ENCODE peak calls at places on chromosomes 5 and 9, in seven cellular contexts. One of them, this sample, is unnamed.

GRCh38 chr5:138654281-138654867 is 79.2 kb upstream of the HSPA9 start:
- DNase-seq in fibroblast of lung: peak
- DNase-seq in PC-9: peak
- DNase-seq in mammary epithelial cell: peak
- DNase-seq in neuronal stem cell: no peak
- DNase-seq in neural progenitor cell: no peak
- DNase-seq in HCT116: no peak
- DNase-seq in this sample: peak

GRCh38 chr5:131382407-131383395 is 118.8 kb downstream of the CDC42SE2 start:
- DNase-seq in fibroblast of lung: peak
- DNase-seq in PC-9: peak
- DNase-seq in mammary epithelial cell: peak
- DNase-seq in neuronal stem cell: peak
- DNase-seq in neural progenitor cell: peak
- DNase-seq in HCT116: peak
- DNase-seq in this sample: peak

GRCh38 chr5:134281081-134281480 is 55.2 kb upstream of the PPP2CA start:
- DNase-seq in fibroblast of lung: no peak
- DNase-seq in PC-9: no peak
- DNase-seq in mammary epithelial cell: no peak
- DNase-seq in neuronal stem cell: no peak
- DNase-seq in neural progenitor cell: no peak
- DNase-seq in HCT116: no peak
- DNase-seq in this sample: no peak

GRCh38 chr5:35046754-35047153 is 995 bp downstream of the AGXT2 start:
- DNase-seq in fibroblast of lung: peak
- DNase-seq in PC-9: no peak
- DNase-seq in mammary epithelial cell: peak
- DNase-seq in neuronal stem cell: no peak
- DNase-seq in neural progenitor cell: no peak
- DNase-seq in HCT116: no peak
- DNase-seq in this sample: no peak

GRCh38 chr9:105832311-105832710 is 138.0 kb downstream of the TMEM38B start:
- DNase-seq in fibroblast of lung: peak
- DNase-seq in PC-9: no peak
- DNase-seq in mammary epithelial cell: peak
- DNase-seq in neuronal stem cell: no peak
- DNase-seq in neural progenitor cell: no peak
- DNase-seq in HCT116: no peak
- DNase-seq in this sample: no peak

GRCh38 chr5:37989884-37990283 is 150.0 kb upstream of the GDNF start:
- DNase-seq in fibroblast of lung: no peak
- DNase-seq in PC-9: no peak
- DNase-seq in mammary epithelial cell: no peak
- DNase-seq in neuronal stem cell: no peak
- DNase-seq in neural progenitor cell: no peak
- DNase-seq in HCT116: no peak
- DNase-seq in this sample: no peak

GRCh38 chr5:107331882-107332281 is 338.9 kb downstream of the EFNA5 start:
- DNase-seq in fibroblast of lung: peak
- DNase-seq in PC-9: no peak
- DNase-seq in mammary epithelial cell: peak
- DNase-seq in neuronal stem cell: no peak
- DNase-seq in neural progenitor cell: no peak
- DNase-seq in HCT116: no peak
- DNase-seq in this sample: no peak

GRCh38 chr5:43889238-43889637 is 286.3 kb downstream of the NNT start:
- DNase-seq in fibroblast of lung: no peak
- DNase-seq in PC-9: no peak
- DNase-seq in mammary epithelial cell: no peak
- DNase-seq in neuronal stem cell: no peak
- DNase-seq in neural progenitor cell: no peak
- DNase-seq in HCT116: no peak
- DNase-seq in this sample: no peak

GRCh38 chr5:92580814-92581213 is 1000.2 kb downstream of the NR2F1-AS1 start:
- DNase-seq in fibroblast of lung: no peak
- DNase-seq in PC-9: no peak
- DNase-seq in mammary epithelial cell: peak
- DNase-seq in neuronal stem cell: no peak
- DNase-seq in neural progenitor cell: no peak
- DNase-seq in HCT116: no peak
- DNase-seq in this sample: peak

GRCh38 chr5:76602094-76602726 is 21.0 kb downstream of the F2RL2 start:
- DNase-seq in fibroblast of lung: peak
- DNase-seq in PC-9: no peak
- DNase-seq in mammary epithelial cell: no peak
- DNase-seq in neuronal stem cell: no peak
- DNase-seq in neural progenitor cell: no peak
- DNase-seq in HCT116: no peak
- DNase-seq in this sample: no peak

GRCh38 chr5:175663191-175664184 is 5.6 kb downstream of the HRH2 start:
- DNase-seq in fibroblast of lung: no peak
- DNase-seq in PC-9: no peak
- DNase-seq in mammary epithelial cell: no peak
- DNase-seq in neuronal stem cell: no peak
- DNase-seq in neural progenitor cell: no peak
- DNase-seq in HCT116: no peak
- DNase-seq in this sample: no peak

GRCh38 chr9:132784286-132784820 is 93.7 kb downstream of the AK8 start:
- DNase-seq in fibroblast of lung: no peak
- DNase-seq in PC-9: no peak
- DNase-seq in mammary epithelial cell: no peak
- DNase-seq in neuronal stem cell: no peak
- DNase-seq in neural progenitor cell: no peak
- DNase-seq in HCT116: no peak
- DNase-seq in this sample: no peak

GRCh38 chr5:123035320-123035949 is 1.1 kb downstream of the PPIC start:
- DNase-seq in fibroblast of lung: peak
- DNase-seq in PC-9: peak
- DNase-seq in mammary epithelial cell: peak
- DNase-seq in neuronal stem cell: peak
- DNase-seq in neural progenitor cell: peak
- DNase-seq in HCT116: peak
- DNase-seq in this sample: peak

GRCh38 chr5:72814104-72814503 is 2.4 kb upstream of the TNPO1 start:
- DNase-seq in fibroblast of lung: no peak
- DNase-seq in PC-9: no peak
- DNase-seq in mammary epithelial cell: no peak
- DNase-seq in neuronal stem cell: no peak
- DNase-seq in neural progenitor cell: no peak
- DNase-seq in HCT116: no peak
- DNase-seq in this sample: no peak

GRCh38 chr9:33794560-33794959 is 801 bp upstream of the PRSS3 start:
- DNase-seq in fibroblast of lung: no peak
- DNase-seq in PC-9: no peak
- DNase-seq in mammary epithelial cell: peak
- DNase-seq in neuronal stem cell: no peak
- DNase-seq in neural progenitor cell: no peak
- DNase-seq in HCT116: no peak
- DNase-seq in this sample: no peak

GRCh38 chr9:101711330-101711941 is 27.0 kb downstream of the GRIN3A start:
- DNase-seq in fibroblast of lung: no peak
- DNase-seq in PC-9: no peak
- DNase-seq in mammary epithelial cell: peak
- DNase-seq in neuronal stem cell: no peak
- DNase-seq in neural progenitor cell: peak
- DNase-seq in HCT116: no peak
- DNase-seq in this sample: peak

GRCh38 chr9:33130501-33130900 is 36.6 kb downstream of the B4GALT1 start:
- DNase-seq in fibroblast of lung: peak
- DNase-seq in PC-9: peak
- DNase-seq in mammary epithelial cell: peak
- DNase-seq in neuronal stem cell: no peak
- DNase-seq in neural progenitor cell: no peak
- DNase-seq in HCT116: no peak
- DNase-seq in this sample: no peak

GRCh38 chr9:113989781-113990569 is 88.1 kb downstream of the AMBP start:
- DNase-seq in fibroblast of lung: no peak
- DNase-seq in PC-9: no peak
- DNase-seq in mammary epithelial cell: no peak
- DNase-seq in neuronal stem cell: no peak
- DNase-seq in neural progenitor cell: no peak
- DNase-seq in HCT116: no peak
- DNase-seq in this sample: no peak

GRCh38 chr5:141186897-141187512 is at the start of gene PCDHB9:
- DNase-seq in fibroblast of lung: peak
- DNase-seq in PC-9: no peak
- DNase-seq in mammary epithelial cell: peak
- DNase-seq in neuronal stem cell: no peak
- DNase-seq in neural progenitor cell: peak
- DNase-seq in HCT116: peak
- DNase-seq in this sample: peak

GRCh38 chr5:56088967-56089829 is 94.4 kb upstream of the IL6ST start:
- DNase-seq in fibroblast of lung: peak
- DNase-seq in PC-9: peak
- DNase-seq in mammary epithelial cell: peak
- DNase-seq in neuronal stem cell: no peak
- DNase-seq in neural progenitor cell: no peak
- DNase-seq in HCT116: no peak
- DNase-seq in this sample: no peak

GRCh38 chr5:171706736-171707440 is 78.7 kb upstream of the SMIM23 start:
- DNase-seq in fibroblast of lung: peak
- DNase-seq in PC-9: no peak
- DNase-seq in mammary epithelial cell: no peak
- DNase-seq in neuronal stem cell: no peak
- DNase-seq in neural progenitor cell: no peak
- DNase-seq in HCT116: no peak
- DNase-seq in this sample: no peak
- H3K4me3 ChIP-seq in fibroblast of lung: no peak
- H3K4me3 ChIP-seq in PC-9: no peak
- H3K4me3 ChIP-seq in mammary epithelial cell: no peak
- H3K4me3 ChIP-seq in neuronal stem cell: no peak
- H3K4me3 ChIP-seq in neural progenitor cell: no peak
- H3K4me3 ChIP-seq in HCT116: no peak
- H3K4me3 ChIP-seq in this sample: no peak

DNA sequence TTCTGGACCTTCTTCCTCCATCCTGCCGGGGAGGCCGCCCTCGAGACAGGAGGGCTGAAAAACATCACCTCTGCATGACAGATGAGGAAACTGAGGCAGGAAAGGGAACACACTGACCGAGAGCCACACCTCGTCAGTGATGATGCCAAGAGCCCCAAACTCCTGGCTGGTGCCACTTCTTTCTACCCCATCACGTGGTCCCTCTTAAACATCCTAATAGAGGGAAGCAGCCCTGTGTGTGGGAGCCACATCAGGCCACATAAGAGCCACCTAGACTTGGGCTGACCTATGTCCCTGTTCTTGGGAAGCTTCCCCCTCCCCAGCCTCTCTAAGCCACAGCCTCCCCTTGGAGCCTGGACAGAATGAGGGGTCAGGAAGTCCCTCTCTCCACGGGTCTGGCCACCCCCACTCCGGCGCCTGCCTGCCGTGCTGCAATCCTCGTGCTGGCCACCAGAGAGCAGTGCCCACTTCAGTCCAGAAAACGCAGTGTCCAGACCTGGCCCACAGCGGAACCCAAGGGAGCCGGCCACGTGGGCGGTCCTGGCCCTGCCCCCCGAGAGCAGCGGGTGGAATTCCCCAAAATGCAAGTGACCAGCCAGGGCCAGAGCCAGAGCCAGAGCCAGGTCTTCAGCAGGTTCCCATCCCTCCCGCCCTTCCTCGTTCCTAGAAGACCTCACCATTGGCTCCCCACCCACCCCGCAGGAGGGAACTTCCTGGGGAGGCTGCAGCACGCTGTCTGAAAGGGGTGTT is 54.7 kb upstream of the SARDH start:
- DNase-seq in fibroblast of lung: peak
- DNase-seq in PC-9: peak
- DNase-seq in mammary epithelial cell: peak
- DNase-seq in neuronal stem cell: peak
- DNase-seq in neural progenitor cell: peak
- DNase-seq in HCT116: peak
- DNase-seq in this sample: peak
- H2AFZ ChIP-seq in fibroblast of lung: no peak
- H2AFZ ChIP-seq in PC-9: no peak
- H2AFZ ChIP-seq in mammary epithelial cell: no peak
- H2AFZ ChIP-seq in neuronal stem cell: no peak
- H2AFZ ChIP-seq in neural progenitor cell: no peak
- H2AFZ ChIP-seq in HCT116: no peak
- H2AFZ ChIP-seq in this sample: no peak

GRCh38 chr5:171541380-171541779 is 121.9 kb downstream of the FGF18 start:
- DNase-seq in fibroblast of lung: no peak
- DNase-seq in PC-9: no peak
- DNase-seq in mammary epithelial cell: no peak
- DNase-seq in neuronal stem cell: no peak
- DNase-seq in neural progenitor cell: no peak
- DNase-seq in HCT116: no peak
- DNase-seq in this sample: no peak

GRCh38 chr5:171542504-171543150 is 123.2 kb downstream of the FGF18 start:
- DNase-seq in fibroblast of lung: no peak
- DNase-seq in PC-9: no peak
- DNase-seq in mammary epithelial cell: no peak
- DNase-seq in neuronal stem cell: no peak
- DNase-seq in neural progenitor cell: no peak
- DNase-seq in HCT116: no peak
- DNase-seq in this sample: no peak

GRCh38 chr5:171540865-171541264 is 121.4 kb downstream of the FGF18 start:
- DNase-seq in fibroblast of lung: no peak
- DNase-seq in PC-9: no peak
- DNase-seq in mammary epithelial cell: no peak
- DNase-seq in neuronal stem cell: no peak
- DNase-seq in neural progenitor cell: no peak
- DNase-seq in HCT116: no peak
- DNase-seq in this sample: no peak

GRCh38 chr5:171543486-171543885 is 124.0 kb downstream of the FGF18 start:
- DNase-seq in fibroblast of lung: peak
- DNase-seq in PC-9: peak
- DNase-seq in mammary epithelial cell: no peak
- DNase-seq in neuronal stem cell: no peak
- DNase-seq in neural progenitor cell: no peak
- DNase-seq in HCT116: no peak
- DNase-seq in this sample: no peak

GRCh38 chr5:171544913-171545550 is 125.6 kb downstream of the FGF18 start:
- DNase-seq in fibroblast of lung: no peak
- DNase-seq in PC-9: no peak
- DNase-seq in mammary epithelial cell: no peak
- DNase-seq in neuronal stem cell: no peak
- DNase-seq in neural progenitor cell: no peak
- DNase-seq in HCT116: no peak
- DNase-seq in this sample: no peak
- H3K4me3 ChIP-seq in fibroblast of lung: no peak
- H3K4me3 ChIP-seq in PC-9: no peak
- H3K4me3 ChIP-seq in mammary epithelial cell: no peak
- H3K4me3 ChIP-seq in neuronal stem cell: no peak
- H3K4me3 ChIP-seq in neural progenitor cell: no peak
- H3K4me3 ChIP-seq in HCT116: no peak
- H3K4me3 ChIP-seq in this sample: no peak

DNA sequence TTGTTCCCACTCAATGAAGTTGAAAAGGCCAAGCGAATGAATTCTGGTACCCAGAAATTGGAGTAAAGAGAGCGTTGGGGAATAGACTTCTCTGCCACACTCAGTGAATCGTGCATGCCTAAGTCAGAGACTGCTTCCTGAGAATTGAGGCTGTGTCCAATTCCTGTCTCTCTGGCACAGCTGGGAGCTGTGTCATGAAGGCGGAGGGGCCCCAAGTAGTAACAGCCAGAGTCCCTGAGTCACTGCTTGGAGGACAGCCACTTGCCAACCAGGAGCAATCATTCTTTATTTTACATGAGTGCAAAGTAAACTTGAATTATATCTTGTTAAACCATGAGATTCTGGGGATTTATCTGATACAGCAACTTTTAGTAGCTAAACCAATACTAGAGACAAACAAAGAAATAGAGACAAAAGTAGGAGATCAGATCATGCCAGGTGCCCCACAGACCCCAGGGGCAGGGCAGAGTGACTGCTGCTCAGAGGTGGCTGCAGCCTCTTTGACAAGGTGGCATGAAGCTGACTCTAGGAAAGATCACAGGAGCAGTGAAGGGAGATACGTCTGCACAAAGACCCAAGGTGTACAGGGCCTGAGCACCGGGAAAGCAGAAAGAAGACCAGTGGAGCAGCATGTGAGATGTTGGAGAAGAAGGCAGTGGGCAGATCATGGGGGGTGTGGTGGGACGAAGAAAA is 246.0 kb downstream of the GADD45G start:
- DNase-seq in fibroblast of lung: peak
- DNase-seq in PC-9: no peak
- DNase-seq in mammary epithelial cell: peak
- DNase-seq in neuronal stem cell: no peak
- DNase-seq in neural progenitor cell: no peak
- DNase-seq in HCT116: no peak
- DNase-seq in this sample: no peak
- H2AFZ ChIP-seq in fibroblast of lung: no peak
- H2AFZ ChIP-seq in PC-9: no peak
- H2AFZ ChIP-seq in mammary epithelial cell: no peak
- H2AFZ ChIP-seq in neuronal stem cell: no peak
- H2AFZ ChIP-seq in neural progenitor cell: no peak
- H2AFZ ChIP-seq in HCT116: no peak
- H2AFZ ChIP-seq in this sample: no peak

This sample was measured in MM.1S.